ENCODE peak calls at places on chromosomes 4 and X, in ten cellular contexts. One of them, this sample, is unnamed.

GRCh38 chrX:134734343-134735001 is 76.2 kb upstream of the PLAC1 start:
- DNase-seq in heart left ventricle: no peak
- DNase-seq in stimulated activated CD4-positive, alpha-beta T cell treated with anti-CD3 and anti-CD28 coated beads, Interleukin-12 subunit alpha, Interleukin-12 subunit beta, amount 100 ng/mL, for 4 hours: no peak
- DNase-seq in NCI-H345: no peak
- DNase-seq in KBM-7: no peak
- DNase-seq in T-helper 17 cell: no peak
- DNase-seq in smooth muscle cell of the brain vasculature: no peak
- DNase-seq in iris pigment epithelial cell: no peak
- DNase-seq in ACHN: no peak
- DNase-seq in activated CD4-positive, alpha-beta T cell treated with anti-CD3 and anti-CD28 coated beads, Interleukin-2, amount 50 U/mL, for 48 hours: no peak
- DNase-seq in this sample: no peak

GRCh38 chr4:114921790-114922581 is 191.4 kb downstream of the NDST4 start:
- DNase-seq in ACHN: no peak
- DNase-seq in KBM-7: peak
- DNase-seq in T-helper 17 cell: no peak
- DNase-seq in NCI-H345: no peak
- DNase-seq in iris pigment epithelial cell: peak
- DNase-seq in stimulated activated CD4-positive, alpha-beta T cell treated with anti-CD3 and anti-CD28 coated beads, Interleukin-12 subunit alpha, Interleukin-12 subunit beta, amount 100 ng/mL, for 4 hours: no peak
- DNase-seq in activated CD4-positive, alpha-beta T cell treated with anti-CD3 and anti-CD28 coated beads, Interleukin-2, amount 50 U/mL, for 48 hours: no peak
- DNase-seq in heart left ventricle: no peak
- DNase-seq in smooth muscle cell of the brain vasculature: no peak
- DNase-seq in this sample: no peak

GRCh38 chr4:109735566-109736454 is 5.9 kb upstream of the PLA2G12A start:
- DNase-seq in NCI-H345: no peak
- DNase-seq in KBM-7: no peak
- DNase-seq in T-helper 17 cell: no peak
- DNase-seq in iris pigment epithelial cell: peak
- DNase-seq in heart left ventricle: no peak
- DNase-seq in stimulated activated CD4-positive, alpha-beta T cell treated with anti-CD3 and anti-CD28 coated beads, Interleukin-12 subunit alpha, Interleukin-12 subunit beta, amount 100 ng/mL, for 4 hours: no peak
- DNase-seq in smooth muscle cell of the brain vasculature: no peak
- DNase-seq in activated CD4-positive, alpha-beta T cell treated with anti-CD3 and anti-CD28 coated beads, Interleukin-2, amount 50 U/mL, for 48 hours: no peak
- DNase-seq in ACHN: no peak
- DNase-seq in this sample: no peak

GRCh38 chr4:82044141-82044993 is 329.4 kb downstream of the HNRNPD start:
- DNase-seq in activated CD4-positive, alpha-beta T cell treated with anti-CD3 and anti-CD28 coated beads, Interleukin-2, amount 50 U/mL, for 48 hours: peak
- DNase-seq in heart left ventricle: peak
- DNase-seq in ACHN: peak
- DNase-seq in KBM-7: peak
- DNase-seq in stimulated activated CD4-positive, alpha-beta T cell treated with anti-CD3 and anti-CD28 coated beads, Interleukin-12 subunit alpha, Interleukin-12 subunit beta, amount 100 ng/mL, for 4 hours: no peak
- DNase-seq in iris pigment epithelial cell: peak
- DNase-seq in T-helper 17 cell: no peak
- DNase-seq in smooth muscle cell of the brain vasculature: no peak
- DNase-seq in NCI-H345: peak
- DNase-seq in this sample: peak

GRCh38 chr4:42626629-42627028 is 30.3 kb downstream of the ATP8A1 start:
- DNase-seq in heart left ventricle: no peak
- DNase-seq in iris pigment epithelial cell: no peak
- DNase-seq in NCI-H345: no peak
- DNase-seq in smooth muscle cell of the brain vasculature: no peak
- DNase-seq in activated CD4-positive, alpha-beta T cell treated with anti-CD3 and anti-CD28 coated beads, Interleukin-2, amount 50 U/mL, for 48 hours: no peak
- DNase-seq in KBM-7: no peak
- DNase-seq in stimulated activated CD4-positive, alpha-beta T cell treated with anti-CD3 and anti-CD28 coated beads, Interleukin-12 subunit alpha, Interleukin-12 subunit beta, amount 100 ng/mL, for 4 hours: no peak
- DNase-seq in T-helper 17 cell: no peak
- DNase-seq in ACHN: no peak
- DNase-seq in this sample: no peak

GRCh38 chr4:128107766-128108165 is 46.7 kb downstream of the LARP1B start:
- DNase-seq in stimulated activated CD4-positive, alpha-beta T cell treated with anti-CD3 and anti-CD28 coated beads, Interleukin-12 subunit alpha, Interleukin-12 subunit beta, amount 100 ng/mL, for 4 hours: no peak
- DNase-seq in smooth muscle cell of the brain vasculature: no peak
- DNase-seq in NCI-H345: no peak
- DNase-seq in ACHN: peak
- DNase-seq in iris pigment epithelial cell: peak
- DNase-seq in T-helper 17 cell: no peak
- DNase-seq in KBM-7: no peak
- DNase-seq in activated CD4-positive, alpha-beta T cell treated with anti-CD3 and anti-CD28 coated beads, Interleukin-2, amount 50 U/mL, for 48 hours: no peak
- DNase-seq in heart left ventricle: no peak
- DNase-seq in this sample: no peak

GRCh38 chr4:126264839-126265238 is 950.1 kb downstream of the FAT4 start:
- DNase-seq in T-helper 17 cell: no peak
- DNase-seq in KBM-7: no peak
- DNase-seq in smooth muscle cell of the brain vasculature: no peak
- DNase-seq in heart left ventricle: no peak
- DNase-seq in stimulated activated CD4-positive, alpha-beta T cell treated with anti-CD3 and anti-CD28 coated beads, Interleukin-12 subunit alpha, Interleukin-12 subunit beta, amount 100 ng/mL, for 4 hours: no peak
- DNase-seq in activated CD4-positive, alpha-beta T cell treated with anti-CD3 and anti-CD28 coated beads, Interleukin-2, amount 50 U/mL, for 48 hours: no peak
- DNase-seq in ACHN: peak
- DNase-seq in NCI-H345: no peak
- DNase-seq in iris pigment epithelial cell: peak
- DNase-seq in this sample: no peak

GRCh38 chr4:7854697-7855370 is 84.8 kb downstream of the AFAP1 start:
- DNase-seq in stimulated activated CD4-positive, alpha-beta T cell treated with anti-CD3 and anti-CD28 coated beads, Interleukin-12 subunit alpha, Interleukin-12 subunit beta, amount 100 ng/mL, for 4 hours: peak
- DNase-seq in T-helper 17 cell: peak
- DNase-seq in heart left ventricle: no peak
- DNase-seq in activated CD4-positive, alpha-beta T cell treated with anti-CD3 and anti-CD28 coated beads, Interleukin-2, amount 50 U/mL, for 48 hours: peak
- DNase-seq in smooth muscle cell of the brain vasculature: no peak
- DNase-seq in KBM-7: no peak
- DNase-seq in ACHN: no peak
- DNase-seq in NCI-H345: no peak
- DNase-seq in iris pigment epithelial cell: peak
- DNase-seq in this sample: no peak

GRCh38 chr4:48375651-48376291 is 34.4 kb downstream of the SLAIN2 start:
- DNase-seq in stimulated activated CD4-positive, alpha-beta T cell treated with anti-CD3 and anti-CD28 coated beads, Interleukin-12 subunit alpha, Interleukin-12 subunit beta, amount 100 ng/mL, for 4 hours: no peak
- DNase-seq in T-helper 17 cell: no peak
- DNase-seq in heart left ventricle: no peak
- DNase-seq in smooth muscle cell of the brain vasculature: peak
- DNase-seq in activated CD4-positive, alpha-beta T cell treated with anti-CD3 and anti-CD28 coated beads, Interleukin-2, amount 50 U/mL, for 48 hours: no peak
- DNase-seq in ACHN: no peak
- DNase-seq in NCI-H345: peak
- DNase-seq in KBM-7: no peak
- DNase-seq in iris pigment epithelial cell: peak
- DNase-seq in this sample: no peak

GRCh38 chr4:86741841-86742240 is 107.3 kb downstream of the SLC10A6 start:
- DNase-seq in ACHN: peak
- DNase-seq in activated CD4-positive, alpha-beta T cell treated with anti-CD3 and anti-CD28 coated beads, Interleukin-2, amount 50 U/mL, for 48 hours: no peak
- DNase-seq in smooth muscle cell of the brain vasculature: no peak
- DNase-seq in T-helper 17 cell: no peak
- DNase-seq in iris pigment epithelial cell: no peak
- DNase-seq in stimulated activated CD4-positive, alpha-beta T cell treated with anti-CD3 and anti-CD28 coated beads, Interleukin-12 subunit alpha, Interleukin-12 subunit beta, amount 100 ng/mL, for 4 hours: no peak
- DNase-seq in KBM-7: no peak
- DNase-seq in heart left ventricle: no peak
- DNase-seq in NCI-H345: no peak
- DNase-seq in this sample: no peak